ENCODE peak calls at places on chromosomes 13 and 19, in six cellular contexts. One of them, this sample, is unnamed.

GRCh38 chr19:16516923-16517610 is 20.9 kb downstream of the C19orf44 start:
- DNase-seq in GM12878: no peak
- DNase-seq in H1: no peak
- DNase-seq in GM12892: no peak
- DNase-seq in K562: no peak
- DNase-seq in HepG2: no peak
- DNase-seq in this sample: no peak

GRCh38 chr13:66618702-66619101 is 611.4 kb downstream of the PCDH9 start:
- DNase-seq in GM12892: no peak
- DNase-seq in GM12878: no peak
- DNase-seq in K562: peak
- DNase-seq in HepG2: peak
- DNase-seq in H1: no peak
- DNase-seq in this sample: no peak

GRCh38 chr19:7227735-7228134 is 66.5 kb downstream of the INSR start:
- DNase-seq in GM12878: no peak
- DNase-seq in GM12892: no peak
- DNase-seq in K562: no peak
- DNase-seq in HepG2: no peak
- DNase-seq in H1: no peak
- DNase-seq in this sample: no peak

GRCh38 chr13:32783067-32783466 is 196.8 kb downstream of the PDS5B start:
- DNase-seq in GM12892: no peak
- DNase-seq in GM12878: no peak
- DNase-seq in K562: no peak
- DNase-seq in H1: no peak
- DNase-seq in HepG2: no peak
- DNase-seq in this sample: no peak

GRCh38 chr19:36266375-36266961 is 51.6 kb downstream of the ZNF146 start:
- DNase-seq in H1: no peak
- DNase-seq in K562: peak
- DNase-seq in GM12878: no peak
- DNase-seq in GM12892: no peak
- DNase-seq in HepG2: no peak
- DNase-seq in this sample: peak

GRCh38 chr13:34522818-34523217 is 419.3 kb upstream of the NBEA start:
- DNase-seq in H1: no peak
- DNase-seq in GM12878: no peak
- DNase-seq in K562: no peak
- DNase-seq in HepG2: no peak
- DNase-seq in GM12892: no peak
- DNase-seq in this sample: no peak

GRCh38 chr19:35558400-35559280 is 4.8 kb downstream of the ATP4A start:
- DNase-seq in GM12892: no peak
- DNase-seq in H1: no peak
- DNase-seq in GM12878: no peak
- DNase-seq in K562: no peak
- DNase-seq in HepG2: no peak
- DNase-seq in this sample: no peak

GRCh38 chr19:41690801-41691065 is 2.7 kb upstream of the CEACAM7 start:
- DNase-seq in GM12878: no peak
- DNase-seq in K562: no peak
- DNase-seq in HepG2: no peak
- DNase-seq in H1: no peak
- DNase-seq in GM12892: no peak
- DNase-seq in this sample: no peak

GRCh38 chr13:29676941-29677452 is 81.5 kb upstream of the SLC7A1 start:
- DNase-seq in K562: no peak
- DNase-seq in GM12892: no peak
- DNase-seq in HepG2: no peak
- DNase-seq in H1: no peak
- DNase-seq in GM12878: no peak
- DNase-seq in this sample: no peak
- TF ChIP-seq POLR2A in K562: no peak
- TF ChIP-seq POLR2A in GM12892: no peak
- TF ChIP-seq POLR2A in HepG2: no peak
- TF ChIP-seq POLR2A in H1: no peak
- TF ChIP-seq POLR2A in GM12878: no peak
- TF ChIP-seq POLR2A in this sample: no peak

DNA sequence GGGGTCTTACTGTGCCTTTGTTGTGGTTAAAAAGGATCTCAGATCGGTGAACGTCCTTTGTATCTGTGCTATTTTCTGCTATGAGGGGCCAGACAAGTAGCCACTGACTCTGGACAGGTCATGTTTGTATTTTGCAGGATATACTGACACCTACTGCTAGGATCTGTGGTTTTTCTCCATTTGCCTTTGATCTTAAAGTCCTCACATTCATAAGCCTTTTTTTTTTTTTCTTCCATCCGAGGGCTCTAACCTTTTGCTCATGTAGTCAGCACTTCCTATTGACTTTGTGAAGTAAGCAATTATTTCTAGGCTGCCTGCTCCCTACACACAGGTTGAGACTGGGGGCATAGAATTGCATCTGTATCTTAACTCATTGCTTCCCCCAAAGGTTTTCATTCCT is 106.2 kb downstream of the SLITRK5 start:
- DNase-seq in H1: no peak
- DNase-seq in HepG2: peak
- DNase-seq in GM12892: no peak
- DNase-seq in K562: no peak
- DNase-seq in GM12878: no peak
- DNase-seq in this sample: no peak
- TF ChIP-seq TAF1 in H1: no peak
- TF ChIP-seq TAF1 in HepG2: no peak
- TF ChIP-seq TAF1 in GM12892: no peak
- TF ChIP-seq TAF1 in K562: no peak
- TF ChIP-seq TAF1 in GM12878: no peak
- TF ChIP-seq TAF1 in this sample: no peak

GRCh38 chr19:40216013-40216776 is 2.0 kb downstream of the TTC9B start:
- DNase-seq in HepG2: no peak
- DNase-seq in H1: no peak
- DNase-seq in K562: no peak
- DNase-seq in GM12892: no peak
- DNase-seq in GM12878: no peak
- DNase-seq in this sample: no peak

GRCh38 chr19:40216777-40217026 is 1.5 kb downstream of the TTC9B start:
- DNase-seq in GM12892: no peak
- DNase-seq in K562: no peak
- DNase-seq in GM12878: no peak
- DNase-seq in HepG2: no peak
- DNase-seq in H1: no peak
- DNase-seq in this sample: no peak

GRCh38 chr19:40214936-40215335 is 3.2 kb downstream of the TTC9B start:
- DNase-seq in HepG2: no peak
- DNase-seq in H1: no peak
- DNase-seq in GM12892: no peak
- DNase-seq in K562: no peak
- DNase-seq in GM12878: no peak
- DNase-seq in this sample: no peak

GRCh38 chr19:40217921-40218890 is at the start of gene TTC9B:
- DNase-seq in H1: peak
- DNase-seq in HepG2: no peak
- DNase-seq in GM12878: no peak
- DNase-seq in K562: peak
- DNase-seq in GM12892: no peak
- DNase-seq in this sample: no peak

GRCh38 chr19:40217027-40217810 is 965 bp downstream of the TTC9B start:
- DNase-seq in H1: peak
- DNase-seq in HepG2: no peak
- DNase-seq in GM12878: no peak
- DNase-seq in K562: peak
- DNase-seq in GM12892: no peak
- DNase-seq in this sample: no peak
- TF ChIP-seq POLR2AphosphoS5 in H1: no peak
- TF ChIP-seq POLR2AphosphoS5 in HepG2: no peak
- TF ChIP-seq POLR2AphosphoS5 in GM12878: no peak
- TF ChIP-seq POLR2AphosphoS5 in K562: no peak
- TF ChIP-seq POLR2AphosphoS5 in GM12892: no peak
- TF ChIP-seq POLR2AphosphoS5 in this sample: no peak

DNA sequence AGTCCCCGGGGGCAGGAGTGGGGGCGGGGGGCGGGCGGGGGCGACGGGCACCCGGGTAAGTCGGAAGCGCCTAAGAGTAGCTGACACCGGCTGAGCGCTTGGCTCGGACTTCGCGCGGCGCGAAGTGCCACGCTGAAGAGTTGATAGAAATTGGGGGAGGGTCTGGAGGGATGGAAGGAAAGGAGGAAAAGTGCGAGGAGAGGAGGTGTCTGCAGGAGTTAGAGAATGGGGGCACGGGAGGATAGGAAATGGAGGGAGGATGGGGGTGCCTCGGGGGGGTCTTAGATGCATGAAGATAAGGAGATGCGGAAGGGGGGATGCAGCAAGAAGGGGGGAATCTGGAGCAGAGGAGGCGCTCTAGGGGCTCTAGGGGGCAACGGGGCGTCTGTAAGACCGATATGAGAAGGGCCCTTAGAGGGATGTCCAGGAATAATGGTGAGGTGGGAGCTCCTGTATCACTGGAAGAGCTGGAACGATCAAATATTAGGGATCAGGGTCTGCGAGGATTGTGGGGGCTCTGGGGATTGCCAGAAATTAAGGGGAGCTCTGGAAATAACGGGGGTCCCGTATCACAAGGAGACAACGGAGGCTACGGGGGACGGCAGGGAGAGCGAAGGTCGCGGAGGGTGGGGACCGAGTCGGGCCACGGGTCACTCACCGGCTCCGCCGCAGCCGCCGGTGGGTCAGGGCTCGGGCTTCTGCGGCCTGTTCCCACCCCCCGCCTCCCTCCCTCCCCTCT is at the start of gene MYPOP:
- DNase-seq in GM12878: no peak
- DNase-seq in HepG2: no peak
- DNase-seq in K562: no peak
- DNase-seq in GM12892: no peak
- DNase-seq in H1: no peak
- DNase-seq in this sample: no peak
- TF ChIP-seq POLR2A in GM12878: no peak
- TF ChIP-seq POLR2A in HepG2: peak
- TF ChIP-seq POLR2A in K562: no peak
- TF ChIP-seq POLR2A in GM12892: no peak
- TF ChIP-seq POLR2A in H1: no peak
- TF ChIP-seq POLR2A in this sample: no peak

GRCh38 chr13:36163303-36163702 is 32.1 kb upstream of the DCLK1 start:
- DNase-seq in HepG2: no peak
- DNase-seq in GM12878: no peak
- DNase-seq in K562: no peak
- DNase-seq in H1: no peak
- DNase-seq in GM12892: no peak
- DNase-seq in this sample: no peak

GRCh38 chr13:36160297-36160696 is 29.1 kb upstream of the DCLK1 start:
- DNase-seq in K562: no peak
- DNase-seq in GM12878: no peak
- DNase-seq in HepG2: no peak
- DNase-seq in GM12892: no peak
- DNase-seq in H1: no peak
- DNase-seq in this sample: no peak

GRCh38 chr13:36158606-36159005 is 27.4 kb upstream of the DCLK1 start:
- DNase-seq in K562: no peak
- DNase-seq in GM12892: no peak
- DNase-seq in HepG2: no peak
- DNase-seq in H1: no peak
- DNase-seq in GM12878: no peak
- DNase-seq in this sample: no peak

GRCh38 chr13:36166051-36166450 is 34.9 kb upstream of the DCLK1 start:
- DNase-seq in K562: no peak
- DNase-seq in GM12878: no peak
- DNase-seq in H1: no peak
- DNase-seq in HepG2: no peak
- DNase-seq in GM12892: no peak
- DNase-seq in this sample: no peak

DNA sequence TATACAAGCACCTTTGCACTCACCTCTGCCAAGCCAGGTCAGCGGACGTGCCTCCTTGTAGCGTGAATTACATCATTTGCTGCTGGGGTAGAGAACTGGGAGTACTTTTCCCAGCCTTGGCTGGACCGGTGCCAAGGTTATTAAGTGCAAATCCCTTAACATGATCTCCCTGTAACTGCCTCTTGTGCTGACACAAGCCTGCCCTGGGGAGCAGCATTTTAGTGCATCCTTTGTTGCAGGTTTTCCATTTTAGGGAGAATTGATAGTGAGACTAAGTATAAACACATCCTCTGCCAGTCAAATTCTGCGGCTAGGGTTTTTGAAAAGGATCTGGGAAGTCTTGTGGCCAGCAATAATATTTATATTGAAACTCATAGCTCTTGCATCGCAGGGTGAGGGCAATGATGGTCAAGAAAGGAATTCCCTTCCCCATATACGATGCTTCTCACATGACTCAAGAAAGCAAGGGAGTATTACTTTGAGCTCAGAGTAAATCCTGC is 32.7 kb upstream of the DCLK1 start:
- DNase-seq in K562: no peak
- DNase-seq in GM12892: no peak
- DNase-seq in GM12878: no peak
- DNase-seq in HepG2: no peak
- DNase-seq in H1: no peak
- DNase-seq in this sample: no peak
- TF ChIP-seq TAF1 in K562: no peak
- TF ChIP-seq TAF1 in GM12892: no peak
- TF ChIP-seq TAF1 in GM12878: no peak
- TF ChIP-seq TAF1 in HepG2: no peak
- TF ChIP-seq TAF1 in H1: no peak
- TF ChIP-seq TAF1 in this sample: no peak

GRCh38 chr19:48968179-48968661 is 3.1 kb downstream of the FTL start:
- DNase-seq in GM12878: no peak
- DNase-seq in GM12892: no peak
- DNase-seq in HepG2: peak
- DNase-seq in K562: no peak
- DNase-seq in H1: no peak
- DNase-seq in this sample: no peak
- TF ChIP-seq POLR2AphosphoS5 in GM12878: no peak
- TF ChIP-seq POLR2AphosphoS5 in GM12892: no peak
- TF ChIP-seq POLR2AphosphoS5 in HepG2: no peak
- TF ChIP-seq POLR2AphosphoS5 in K562: peak
- TF ChIP-seq POLR2AphosphoS5 in H1: peak
- TF ChIP-seq POLR2AphosphoS5 in this sample: no peak

This sample was measured in GM12891.